ENCODE peak calls at places on chromosomes 1 and 21, in eight cellular contexts. One of them, this sample, is unnamed.

GRCh38 chr21:41846033-41846317 is 33.2 kb downstream of the PRDM15 start:
- DNase-seq in AG04450: no peak
- DNase-seq in SK-N-SH: no peak
- DNase-seq in ascending aorta: no peak
- DNase-seq in Peyer's patch: no peak
- DNase-seq in spleen: peak; percentile 22
- DNase-seq in A549: no peak
- DNase-seq in adrenal gland: no peak
- DNase-seq in this sample: no peak

GRCh38 chr1:6519491-6519934 is 28.0 kb upstream of the PLEKHG5 start:
- DNase-seq in ascending aorta: no peak
- DNase-seq in SK-N-SH: peak; percentile 22
- DNase-seq in A549: no peak
- DNase-seq in spleen: no peak
- DNase-seq in Peyer's patch: no peak
- DNase-seq in adrenal gland: peak; percentile 58
- DNase-seq in AG04450: no peak
- DNase-seq in this sample: no peak

GRCh38 chr1:24696756-24697330 is 48.4 kb upstream of the CLIC4 start:
- DNase-seq in A549: no peak
- DNase-seq in spleen: no peak
- DNase-seq in AG04450: no peak
- DNase-seq in Peyer's patch: no peak
- DNase-seq in SK-N-SH: no peak
- DNase-seq in adrenal gland: no peak
- DNase-seq in ascending aorta: no peak
- DNase-seq in this sample: no peak

GRCh38 chr1:62953643-62954042 is 169.7 kb downstream of the ATG4C start:
- DNase-seq in AG04450: no peak
- DNase-seq in A549: no peak
- DNase-seq in ascending aorta: no peak
- DNase-seq in adrenal gland: no peak
- DNase-seq in SK-N-SH: no peak
- DNase-seq in Peyer's patch: no peak
- DNase-seq in spleen: no peak
- DNase-seq in this sample: no peak

GRCh38 chr1:89855413-89856123 is 34.7 kb downstream of the LRRC8D start:
- DNase-seq in A549: no peak
- DNase-seq in AG04450: no peak
- DNase-seq in SK-N-SH: no peak
- DNase-seq in adrenal gland: no peak
- DNase-seq in Peyer's patch: no peak
- DNase-seq in ascending aorta: no peak
- DNase-seq in spleen: no peak
- DNase-seq in this sample: no peak

GRCh38 chr21:15063081-15063820 is 1.5 kb downstream of the NRIP1 start:
- DNase-seq in A549: no peak
- DNase-seq in AG04450: no peak
- DNase-seq in spleen: no peak
- DNase-seq in SK-N-SH: no peak
- DNase-seq in Peyer's patch: peak; percentile 20
- DNase-seq in ascending aorta: no peak
- DNase-seq in adrenal gland: no peak
- DNase-seq in this sample: no peak

GRCh38 chr1:245060684-245061374 is 94.0 kb upstream of the KIF26B start:
- DNase-seq in AG04450: no peak
- DNase-seq in spleen: no peak
- DNase-seq in adrenal gland: peak; percentile 30
- DNase-seq in SK-N-SH: peak; percentile 21
- DNase-seq in ascending aorta: no peak
- DNase-seq in A549: no peak
- DNase-seq in Peyer's patch: no peak
- DNase-seq in this sample: no peak

GRCh38 chr1:111603979-111604378 is 15.6 kb upstream of the RAP1A start:
- DNase-seq in ascending aorta: no peak
- DNase-seq in spleen: peak; percentile 89
- DNase-seq in Peyer's patch: peak; percentile 86
- DNase-seq in adrenal gland: peak; percentile 31
- DNase-seq in AG04450: no peak
- DNase-seq in SK-N-SH: no peak
- DNase-seq in A549: no peak
- DNase-seq in this sample: peak; percentile 79

GRCh38 chr21:46457801-46458314 is 833 bp upstream of the DIP2A start:
- DNase-seq in SK-N-SH: peak; percentile 65
- DNase-seq in AG04450: peak; percentile 7
- DNase-seq in spleen: no peak
- DNase-seq in Peyer's patch: peak; percentile 25
- DNase-seq in A549: peak; percentile 16
- DNase-seq in ascending aorta: no peak
- DNase-seq in adrenal gland: peak; percentile 62
- DNase-seq in this sample: no peak

GRCh38 chr1:157968503-157968902 is 24.9 kb upstream of the KIRREL1 start:
- DNase-seq in Peyer's patch: no peak
- DNase-seq in SK-N-SH: no peak
- DNase-seq in spleen: no peak
- DNase-seq in ascending aorta: no peak
- DNase-seq in AG04450: peak; percentile 60
- DNase-seq in A549: peak; percentile 12
- DNase-seq in adrenal gland: peak; percentile 43
- DNase-seq in this sample: no peak

GRCh38 chr1:109619405-109619654 is at the start of gene GNAT2:
- DNase-seq in Peyer's patch: no peak
- DNase-seq in AG04450: no peak
- DNase-seq in ascending aorta: no peak
- DNase-seq in A549: no peak
- DNase-seq in spleen: no peak
- DNase-seq in adrenal gland: no peak
- DNase-seq in SK-N-SH: no peak
- DNase-seq in this sample: no peak

GRCh38 chr1:116255933-116256649 is 117.0 kb upstream of the ATP1A1 start:
- DNase-seq in ascending aorta: no peak
- DNase-seq in A549: no peak
- DNase-seq in adrenal gland: no peak
- DNase-seq in spleen: no peak
- DNase-seq in AG04450: no peak
- DNase-seq in SK-N-SH: no peak
- DNase-seq in Peyer's patch: no peak
- DNase-seq in this sample: no peak

GRCh38 chr1:179926494-179927205 is 28.0 kb upstream of the CEP350 start:
- DNase-seq in Peyer's patch: no peak
- DNase-seq in ascending aorta: no peak
- DNase-seq in adrenal gland: no peak
- DNase-seq in spleen: no peak
- DNase-seq in SK-N-SH: no peak
- DNase-seq in A549: no peak
- DNase-seq in AG04450: peak; percentile 13
- DNase-seq in this sample: no peak

GRCh38 chr1:244450597-244451538 is 841 bp downstream of the ADSS2 start:
- DNase-seq in ascending aorta: no peak
- DNase-seq in A549: peak; percentile 40
- DNase-seq in SK-N-SH: peak; percentile 62
- DNase-seq in Peyer's patch: peak; percentile 57
- DNase-seq in AG04450: peak; percentile 47
- DNase-seq in adrenal gland: peak; percentile 62
- DNase-seq in spleen: peak; percentile 93
- DNase-seq in this sample: peak; percentile 54

GRCh38 chr1:189623336-189623735 is 854.3 kb downstream of the BRINP3 start:
- DNase-seq in ascending aorta: no peak
- DNase-seq in SK-N-SH: no peak
- DNase-seq in AG04450: no peak
- DNase-seq in adrenal gland: no peak
- DNase-seq in spleen: no peak
- DNase-seq in Peyer's patch: no peak
- DNase-seq in A549: no peak
- DNase-seq in this sample: no peak

GRCh38 chr1:246215505-246215893 is 291.6 kb downstream of the SMYD3 start:
- DNase-seq in A549: no peak
- DNase-seq in Peyer's patch: no peak
- DNase-seq in AG04450: no peak
- DNase-seq in adrenal gland: no peak
- DNase-seq in spleen: no peak
- DNase-seq in SK-N-SH: no peak
- DNase-seq in ascending aorta: no peak
- DNase-seq in this sample: no peak

GRCh38 chr1:246219508-246220030 is 287.5 kb downstream of the SMYD3 start:
- DNase-seq in A549: no peak
- DNase-seq in spleen: no peak
- DNase-seq in adrenal gland: no peak
- DNase-seq in Peyer's patch: no peak
- DNase-seq in ascending aorta: no peak
- DNase-seq in SK-N-SH: no peak
- DNase-seq in AG04450: no peak
- DNase-seq in this sample: no peak

GRCh38 chr1:246221390-246222240 is 285.5 kb downstream of the SMYD3 start:
- DNase-seq in ascending aorta: no peak
- DNase-seq in Peyer's patch: no peak
- DNase-seq in spleen: no peak
- DNase-seq in AG04450: no peak
- DNase-seq in SK-N-SH: no peak
- DNase-seq in A549: no peak
- DNase-seq in adrenal gland: no peak
- DNase-seq in this sample: no peak

GRCh38 chr1:246218686-246219085 is 288.4 kb downstream of the SMYD3 start:
- DNase-seq in A549: no peak
- DNase-seq in adrenal gland: no peak
- DNase-seq in SK-N-SH: no peak
- DNase-seq in AG04450: no peak
- DNase-seq in ascending aorta: no peak
- DNase-seq in Peyer's patch: no peak
- DNase-seq in spleen: no peak
- DNase-seq in this sample: no peak

DNA sequence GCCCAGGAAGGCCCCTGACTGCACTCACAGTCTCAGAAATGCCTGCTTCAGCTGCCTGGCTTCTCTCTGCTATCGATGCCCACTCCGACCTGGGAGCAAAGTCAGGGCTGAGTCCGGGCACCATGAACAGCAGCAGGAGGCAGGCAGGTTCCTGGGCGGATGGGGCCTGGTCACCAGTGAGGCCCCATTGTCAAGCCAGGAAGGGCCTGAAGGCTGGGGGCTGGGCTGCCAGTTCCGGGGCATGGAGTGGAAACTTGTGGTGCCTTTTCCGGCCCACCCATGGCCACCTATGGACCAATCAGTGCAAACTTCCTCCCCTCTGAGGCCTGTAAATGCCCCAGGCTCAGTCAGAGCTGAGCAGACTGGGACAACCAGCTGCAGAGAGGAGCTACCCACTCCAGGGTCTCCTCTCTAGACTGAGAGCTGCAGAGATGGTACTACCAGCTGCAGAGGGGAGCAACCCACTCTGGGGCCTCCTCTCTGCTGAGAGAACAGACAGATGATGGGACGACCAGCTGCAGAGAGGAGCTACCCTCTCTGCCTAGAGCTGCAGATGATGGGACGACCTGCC is 286.5 kb downstream of the SMYD3 start:
- DNase-seq in A549: no peak
- DNase-seq in ascending aorta: no peak
- DNase-seq in spleen: no peak
- DNase-seq in AG04450: no peak
- DNase-seq in SK-N-SH: no peak
- DNase-seq in adrenal gland: no peak
- DNase-seq in Peyer's patch: no peak
- DNase-seq in this sample: no peak
- TF ChIP-seq CTCF in A549: no peak
- TF ChIP-seq CTCF in ascending aorta: no peak
- TF ChIP-seq CTCF in spleen: no peak
- TF ChIP-seq CTCF in AG04450: no peak
- TF ChIP-seq CTCF in SK-N-SH: no peak
- TF ChIP-seq CTCF in adrenal gland: no peak
- TF ChIP-seq CTCF in Peyer's patch: no peak
- TF ChIP-seq CTCF in this sample: no peak

GRCh38 chr1:10625076-10625475 is 150.3 kb downstream of the PEX14 start:
- DNase-seq in SK-N-SH: no peak
- DNase-seq in spleen: peak; percentile 38
- DNase-seq in AG04450: no peak
- DNase-seq in A549: no peak
- DNase-seq in adrenal gland: no peak
- DNase-seq in ascending aorta: no peak
- DNase-seq in Peyer's patch: no peak
- DNase-seq in this sample: no peak
- H3K27ac ChIP-seq in SK-N-SH: no peak overlapping the region
- H3K27ac ChIP-seq in spleen: no peak overlapping the region
- H3K27ac ChIP-seq in AG04450: no peak overlapping the region
- H3K27ac ChIP-seq in A549: no peak overlapping the region
- H3K27ac ChIP-seq in adrenal gland: no peak overlapping the region
- H3K27ac ChIP-seq in ascending aorta: no peak overlapping the region
- H3K27ac ChIP-seq in Peyer's patch: no peak overlapping the region
- H3K27ac ChIP-seq in this sample: no peak overlapping the region

GRCh38 chr1:67700692-67701410 is 15.8 kb downstream of the GADD45A start:
- DNase-seq in adrenal gland: peak; percentile 30
- DNase-seq in ascending aorta: no peak
- DNase-seq in SK-N-SH: peak; percentile 54
- DNase-seq in Peyer's patch: no peak
- DNase-seq in spleen: no peak
- DNase-seq in AG04450: no peak
- DNase-seq in A549: peak; percentile 59
- DNase-seq in this sample: no peak
- TF ChIP-seq CTCF in adrenal gland: no peak
- TF ChIP-seq CTCF in ascending aorta: peak; percentile 18
- TF ChIP-seq CTCF in SK-N-SH: peak; percentile 30
- TF ChIP-seq CTCF in Peyer's patch: no peak
- TF ChIP-seq CTCF in spleen: no peak
- TF ChIP-seq CTCF in AG04450: peak; percentile 37
- TF ChIP-seq CTCF in A549: no peak
- TF ChIP-seq CTCF in this sample: no peak

GRCh38 chr1:37726191-37726590 is 33.9 kb downstream of the CDCA8 start:
- DNase-seq in ascending aorta: no peak
- DNase-seq in adrenal gland: no peak
- DNase-seq in spleen: no peak
- DNase-seq in Peyer's patch: no peak
- DNase-seq in A549: no peak
- DNase-seq in SK-N-SH: no peak
- DNase-seq in AG04450: no peak
- DNase-seq in this sample: no peak
- H3K27ac ChIP-seq in ascending aorta: no peak overlapping the region
- H3K27ac ChIP-seq in adrenal gland: no peak overlapping the region
- H3K27ac ChIP-seq in spleen: no peak overlapping the region
- H3K27ac ChIP-seq in Peyer's patch: no peak overlapping the region
- H3K27ac ChIP-seq in A549: no peak overlapping the region
- H3K27ac ChIP-seq in SK-N-SH: no peak overlapping the region
- H3K27ac ChIP-seq in AG04450: no peak overlapping the region
- H3K27ac ChIP-seq in this sample: no peak overlapping the region

GRCh38 chr1:94736073-94736472 is 84.1 kb upstream of the SLC44A3 start:
- DNase-seq in adrenal gland: no peak
- DNase-seq in Peyer's patch: no peak
- DNase-seq in spleen: no peak
- DNase-seq in AG04450: no peak
- DNase-seq in A549: no peak
- DNase-seq in ascending aorta: no peak
- DNase-seq in SK-N-SH: no peak
- DNase-seq in this sample: no peak
- TF ChIP-seq CTCF in adrenal gland: no peak
- TF ChIP-seq CTCF in Peyer's patch: no peak
- TF ChIP-seq CTCF in spleen: no peak
- TF ChIP-seq CTCF in AG04450: no peak
- TF ChIP-seq CTCF in A549: no peak
- TF ChIP-seq CTCF in ascending aorta: no peak
- TF ChIP-seq CTCF in SK-N-SH: no peak
- TF ChIP-seq CTCF in this sample: no peak

GRCh38 chr1:234546387-234546704 is 63.6 kb downstream of the IRF2BP2 start:
- DNase-seq in adrenal gland: no peak
- DNase-seq in AG04450: no peak
- DNase-seq in SK-N-SH: no peak
- DNase-seq in A549: no peak
- DNase-seq in ascending aorta: no peak
- DNase-seq in Peyer's patch: no peak
- DNase-seq in spleen: no peak
- DNase-seq in this sample: no peak
- H3K27ac ChIP-seq in adrenal gland: no peak overlapping the region
- H3K27ac ChIP-seq in AG04450: no peak overlapping the region
- H3K27ac ChIP-seq in SK-N-SH: no peak overlapping the region
- H3K27ac ChIP-seq in A549: no peak overlapping the region
- H3K27ac ChIP-seq in ascending aorta: no peak overlapping the region
- H3K27ac ChIP-seq in Peyer's patch: peak overlapping the region; percentile 78
- H3K27ac ChIP-seq in spleen: no peak overlapping the region
- H3K27ac ChIP-seq in this sample: no peak overlapping the region